ENCODE peak calls at places on chromosomes 11 and 22, in nine cellular contexts. M, V, Y, T, H, L, I, F and O are unnamed samples. For H3K4me1, the result is how much of the 10 kb centered on the place peaks cover.

GRCh38 chr11:35619754-35620640 is 1.7 kb downstream of the FJX1 start:
- DNase-seq in M (peak), V (peak), Y (no peak), T (peak), H (peak), L (no peak), I (peak), F (peak), O (peak)

GRCh38 chr11:5234390-5234834 is at the start of gene HBD:
- DNase-seq in M (no peak), V (no peak), Y (no peak), T (no peak), H (no peak), L (no peak), I (no peak), F (no peak), O (no peak)

GRCh38 chr22:50285568-50286229 is 15.5 kb upstream of the MAPK11 start:
- DNase-seq in M (no peak), V (no peak), Y (no peak), T (no peak), H (no peak), L (no peak), I (no peak), F (no peak), O (no peak)

GRCh38 chr11:68950268-68950667 is 30.5 kb downstream of the MRGPRD start:
- DNase-seq in M (no peak), V (no peak), Y (no peak), T (no peak), H (no peak), L (no peak), I (no peak), F (peak), O (no peak)

GRCh38 chr11:23284626-23285025 is 424.4 kb upstream of the CCDC179 start:
- DNase-seq in M (no peak), V (no peak), Y (no peak), T (no peak), H (no peak), L (no peak), I (no peak), F (no peak), O (no peak)

GRCh38 chr11:10927533-10927932 is 69.7 kb upstream of the ZBED5 start:
- DNase-seq in M (no peak), V (no peak), Y (no peak), T (peak), H (peak), L (no peak), I (no peak), F (no peak), O (no peak)

GRCh38 chr11:71183878-71184277 is 68.5 kb downstream of the SHANK2 start:
- DNase-seq in M (no peak), V (no peak), Y (peak), T (no peak), H (no peak), L (no peak), I (no peak), F (no peak), O (peak)

GRCh38 chr11:62048101-62048500 is 75.7 kb upstream of the INCENP start:
- DNase-seq in M (no peak), V (no peak), Y (no peak), T (peak), H (no peak), L (no peak), I (no peak), F (no peak), O (no peak)

GRCh38 chr11:3644817-3645235 is at the start of gene ART1:
- DNase-seq in M (peak), V (no peak), Y (no peak), T (no peak), H (no peak), L (no peak), I (no peak), F (no peak), O (no peak)

GRCh38 chr11:130648601-130649000 is 200.2 kb downstream of the ADAMTS15 start:
- DNase-seq in M (peak), V (no peak), Y (peak), T (no peak), H (peak), L (no peak), I (no peak), F (no peak), O (peak)

GRCh38 chr11:64898541-64898940 is 18.5 kb downstream of the ATG2A start:
- DNase-seq in M (no peak), V (no peak), Y (no peak), T (no peak), H (no peak), L (no peak), I (peak), F (no peak), O (no peak)

GRCh38 chr11:69638941-69639681 is 1.8 kb upstream of the CCND1 start:
- DNase-seq in M (peak), V (peak), Y (peak), T (peak), H (peak), L (no peak), I (peak), F (peak), O (peak)

GRCh38 chr22:30217698-30218565 is 28.6 kb downstream of the LIF start:
- DNase-seq in M (no peak), V (no peak), Y (peak), T (no peak), H (no peak), L (no peak), I (no peak), F (no peak), O (no peak)

GRCh38 chr22:30221121-30221992 is 25.2 kb downstream of the LIF start:
- DNase-seq in M (no peak), V (no peak), Y (no peak), T (no peak), H (peak), L (peak), I (no peak), F (no peak), O (no peak)

GRCh38 chr22:30220338-30221009 is 26.1 kb downstream of the LIF start:
- DNase-seq in M (no peak), V (no peak), Y (no peak), T (no peak), H (no peak), L (no peak), I (no peak), F (no peak), O (no peak)

GRCh38 chr22:30219668-30220278 is 26.8 kb downstream of the LIF start:
- DNase-seq in M (no peak), V (no peak), Y (no peak), T (no peak), H (no peak), L (no peak), I (no peak), F (no peak), O (no peak)

GRCh38 chr22:30219049-30219448 is 27.5 kb downstream of the LIF start:
- DNase-seq in M (no peak), V (no peak), Y (no peak), T (no peak), H (no peak), L (no peak), I (no peak), F (no peak), O (no peak)
- TF ChIP-seq CTCF in M (no peak), V (no peak), Y (no peak), T (peak), H (no peak), L (no peak), I (no peak), F (peak), O (no peak)

GRCh38 chr11:15114501-15115475 is at the start of gene INSC:
- DNase-seq in M (peak), V (no peak), Y (no peak), T (peak), H (no peak), L (no peak), I (no peak), F (peak), O (no peak)
- H3K4me1 ChIP-seq in M (under half), V (under half), Y (under half), T (under half), H (under half), L (under half), I (under half), F (under half), O (under half)

GRCh38 chr22:37884420-37884819 is 21.7 kb upstream of the MICALL1 start:
- DNase-seq in M (no peak), V (no peak), Y (no peak), T (no peak), H (no peak), L (no peak), I (no peak), F (no peak), O (peak)

GRCh38 chr22:37892566-37893338 is 13.3 kb upstream of the MICALL1 start:
- DNase-seq in M (peak), V (peak), Y (peak), T (no peak), H (no peak), L (no peak), I (peak), F (no peak), O (peak)

GRCh38 chr22:37893583-37893983 is 12.5 kb upstream of the MICALL1 start:
- DNase-seq in M (no peak), V (peak), Y (no peak), T (no peak), H (no peak), L (no peak), I (no peak), F (no peak), O (no peak)

GRCh38 chr22:37891926-37892325 is 14.2 kb upstream of the MICALL1 start:
- DNase-seq in M (no peak), V (no peak), Y (no peak), T (no peak), H (no peak), L (no peak), I (no peak), F (no peak), O (no peak)

DNA sequence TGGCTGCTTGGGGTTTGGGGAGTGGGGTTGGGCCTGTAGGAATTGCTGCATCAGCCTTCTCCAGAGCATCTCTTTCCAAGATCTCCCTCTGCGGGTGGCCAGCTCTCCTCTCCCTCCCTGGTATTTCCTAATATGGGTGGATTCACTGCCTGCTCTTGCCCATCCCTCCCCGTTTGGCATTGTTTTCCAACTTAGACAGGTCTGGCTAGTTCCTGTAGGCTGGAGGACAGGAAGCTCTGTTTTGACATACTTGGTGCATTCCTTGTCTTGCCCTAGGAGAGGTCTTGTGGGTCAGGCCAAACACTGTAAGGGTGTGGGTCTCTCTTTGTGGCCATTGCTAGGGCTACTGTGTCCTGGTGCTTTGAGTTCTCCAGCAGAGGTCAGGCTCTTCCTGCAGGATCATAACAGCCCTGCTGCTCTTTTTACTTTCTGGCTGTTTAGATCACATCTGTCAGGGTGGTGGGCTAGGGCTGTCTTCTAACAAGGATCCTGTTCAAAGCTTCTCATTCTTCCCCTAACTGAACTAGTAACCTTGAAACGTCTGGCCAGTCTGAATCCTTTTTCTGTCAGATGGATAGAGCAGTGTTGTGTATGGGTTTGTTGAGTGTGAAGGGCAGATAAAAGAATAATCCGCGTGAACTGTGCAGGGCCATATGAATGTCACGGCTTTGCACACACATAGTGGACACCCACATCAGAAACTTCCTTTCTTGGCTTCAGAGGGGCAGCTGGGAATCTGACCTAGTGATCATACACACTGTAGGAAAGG is 18.3 kb upstream of the MICALL1 start:
- DNase-seq in M (no peak), V (peak), Y (no peak), T (no peak), H (no peak), L (no peak), I (no peak), F (peak), O (peak)
- TF ChIP-seq CTCF in M (peak), V (peak), Y (peak), T (peak), H (peak), L (no peak), I (peak), F (peak), O (peak)

GRCh38 chr22:38864361-38865191 is 7.4 kb downstream of the CBX6 start:
- DNase-seq in M (peak), V (peak), Y (peak), T (peak), H (peak), L (no peak), I (peak), F (peak), O (peak)

GRCh38 chr22:38866399-38867123 is 5.5 kb downstream of the CBX6 start:
- DNase-seq in M (no peak), V (no peak), Y (peak), T (peak), H (no peak), L (no peak), I (peak), F (peak), O (peak)

GRCh38 chr22:38865201-38866023 is 6.6 kb downstream of the CBX6 start:
- DNase-seq in M (no peak), V (no peak), Y (peak), T (peak), H (no peak), L (no peak), I (peak), F (no peak), O (peak)

GRCh38 chr22:38867124-38867455 is 4.9 kb downstream of the CBX6 start:
- DNase-seq in M (no peak), V (no peak), Y (no peak), T (no peak), H (no peak), L (no peak), I (no peak), F (no peak), O (no peak)

DNA sequence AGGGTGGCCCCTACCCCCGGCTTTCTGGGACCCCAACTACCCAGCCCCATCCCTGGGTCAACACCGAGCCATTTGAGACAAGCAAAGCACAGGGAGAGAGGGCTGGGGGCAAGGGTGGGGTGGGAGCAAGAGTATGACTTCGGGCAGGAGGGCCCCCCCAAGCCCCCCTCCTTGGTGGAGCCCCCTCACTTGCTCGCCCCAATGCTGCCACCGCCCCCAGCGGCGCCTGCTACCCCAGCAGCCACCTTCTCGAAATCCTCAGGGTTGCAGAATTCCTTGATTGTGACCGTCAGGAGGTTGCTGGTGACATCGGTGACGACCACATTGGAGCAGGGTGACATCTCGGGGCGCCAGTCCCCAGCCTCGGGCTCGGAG is 6.0 kb downstream of the CBX6 start:
- DNase-seq in M (no peak), V (no peak), Y (peak), T (no peak), H (no peak), L (no peak), I (peak), F (no peak), O (peak)
- H3K4me1 ChIP-seq in M (under half), V (under half), Y (half or more), T (under half), H (half or more), L (under half), I (half or more), F (half or more), O (under half)

DNA sequence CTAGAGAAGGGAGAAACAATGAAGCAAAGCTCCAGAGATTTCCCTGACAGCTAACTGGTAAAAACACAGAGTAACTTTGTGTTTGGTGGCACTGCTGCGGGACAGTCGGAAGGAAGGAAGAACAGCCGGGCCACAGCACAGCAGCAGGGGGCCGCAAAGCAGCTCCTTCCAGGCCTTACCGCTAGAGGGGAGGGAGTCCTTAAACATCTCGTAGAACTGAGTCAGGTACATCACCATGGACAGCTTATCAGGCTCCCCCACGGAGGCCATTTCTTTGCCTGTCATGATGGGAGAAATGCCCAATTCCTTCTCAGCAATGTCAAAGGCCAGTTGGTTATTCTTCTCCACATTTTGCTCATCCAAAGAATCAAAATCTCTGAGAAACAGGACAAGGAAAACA is 114.6 kb upstream of the BID start:
- DNase-seq in M (no peak), V (no peak), Y (no peak), T (no peak), H (no peak), L (peak), I (no peak), F (peak), O (no peak)
- TF ChIP-seq CTCF in M (peak), V (no peak), Y (no peak), T (peak), H (no peak), L (no peak), I (no peak), F (peak), O (no peak)

GRCh38 chr22:37487129-37487528 is 945 bp upstream of the MFNG start:
- DNase-seq in M (no peak), V (no peak), Y (no peak), T (no peak), H (no peak), L (no peak), I (no peak), F (no peak), O (no peak)
- H3K4me1 ChIP-seq in M (under half), V (under half), Y (under half), T (under half), H (under half), L (half or more), I (under half), F (under half), O (under half)

GRCh38 chr22:38724926-38725571 is 19.3 kb downstream of the GTPBP1 start:
- DNase-seq in M (no peak), V (no peak), Y (peak), T (peak), H (no peak), L (peak), I (no peak), F (peak), O (peak)
- TF ChIP-seq CTCF in M (peak), V (peak), Y (peak), T (peak), H (no peak), L (peak), I (peak), F (peak), O (peak)

GRCh38 chr11:47899801-47900200 is 51.7 kb upstream of the NUP160 start:
- DNase-seq in M (no peak), V (no peak), Y (no peak), T (no peak), H (peak), L (no peak), I (no peak), F (no peak), O (no peak)
- H3K4me1 ChIP-seq in M (under half), V (under half), Y (under half), T (under half), H (under half), L (under half), I (under half), F (under half), O (under half)